ENCODE peak calls at places on chromosome 6, in six cellular contexts. One of them, this sample, is unnamed.
A peak's percentile ranks its signal among the peaks of the same experiment; 100 is the strongest.

GRCh38 chr6:155524249-155524651 is 68.6 kb upstream of the NOX3 start:
- DNase-seq in activated T-cell treated with anti-CD3 and anti-CD28 coated beads, Interleukin-2, amount 50 U/mL, for 72 hours: peak; percentile 20
- DNase-seq in NCI-H1092: no peak
- DNase-seq in right atrium auricular region: no peak
- DNase-seq in islet precursor cell: no peak
- DNase-seq in EL: peak; percentile 42
- DNase-seq in this sample: no peak

GRCh38 chr6:146901940-146902816 is 302.0 kb upstream of the STXBP5 start:
- DNase-seq in activated T-cell treated with anti-CD3 and anti-CD28 coated beads, Interleukin-2, amount 50 U/mL, for 72 hours: no peak
- DNase-seq in NCI-H1092: no peak
- DNase-seq in right atrium auricular region: no peak
- DNase-seq in islet precursor cell: no peak
- DNase-seq in EL: peak; percentile 38
- DNase-seq in this sample: no peak

GRCh38 chr6:109447878-109448555 is 7.5 kb downstream of the SMPD2 start:
- DNase-seq in activated T-cell treated with anti-CD3 and anti-CD28 coated beads, Interleukin-2, amount 50 U/mL, for 72 hours: no peak
- DNase-seq in NCI-H1092: no peak
- DNase-seq in right atrium auricular region: no peak
- DNase-seq in islet precursor cell: peak; percentile 58
- DNase-seq in EL: no peak
- DNase-seq in this sample: no peak

GRCh38 chr6:27290850-27291208 is 21.2 kb downstream of the POM121L2 start:
- DNase-seq in activated T-cell treated with anti-CD3 and anti-CD28 coated beads, Interleukin-2, amount 50 U/mL, for 72 hours: no peak
- DNase-seq in NCI-H1092: no peak
- DNase-seq in right atrium auricular region: no peak
- DNase-seq in islet precursor cell: no peak
- DNase-seq in EL: no peak
- DNase-seq in this sample: no peak

GRCh38 chr6:36853325-36853724 is 14.1 kb upstream of the CPNE5 start:
- DNase-seq in activated T-cell treated with anti-CD3 and anti-CD28 coated beads, Interleukin-2, amount 50 U/mL, for 72 hours: no peak
- DNase-seq in NCI-H1092: no peak
- DNase-seq in right atrium auricular region: peak; percentile 87
- DNase-seq in islet precursor cell: no peak
- DNase-seq in EL: peak; percentile 94
- DNase-seq in this sample: peak; percentile 29

GRCh38 chr6:119308048-119308570 is 41.5 kb downstream of the MAN1A1 start:
- DNase-seq in activated T-cell treated with anti-CD3 and anti-CD28 coated beads, Interleukin-2, amount 50 U/mL, for 72 hours: no peak
- DNase-seq in NCI-H1092: no peak
- DNase-seq in right atrium auricular region: no peak
- DNase-seq in islet precursor cell: no peak
- DNase-seq in EL: peak; percentile 52
- DNase-seq in this sample: no peak

GRCh38 chr6:3439961-3440360 is 16.9 kb downstream of the SLC22A23 start:
- DNase-seq in activated T-cell treated with anti-CD3 and anti-CD28 coated beads, Interleukin-2, amount 50 U/mL, for 72 hours: no peak
- DNase-seq in NCI-H1092: no peak
- DNase-seq in right atrium auricular region: no peak
- DNase-seq in islet precursor cell: peak; percentile 75
- DNase-seq in EL: no peak
- DNase-seq in this sample: no peak

GRCh38 chr6:170083236-170084051 is 207.4 kb downstream of the DLL1 start:
- DNase-seq in activated T-cell treated with anti-CD3 and anti-CD28 coated beads, Interleukin-2, amount 50 U/mL, for 72 hours: no peak
- DNase-seq in NCI-H1092: no peak
- DNase-seq in right atrium auricular region: peak; percentile 54
- DNase-seq in islet precursor cell: peak; percentile 35
- DNase-seq in EL: no peak
- DNase-seq in this sample: no peak

GRCh38 chr6:108115598-108116058 is 41.1 kb upstream of the OSTM1 start:
- DNase-seq in activated T-cell treated with anti-CD3 and anti-CD28 coated beads, Interleukin-2, amount 50 U/mL, for 72 hours: peak; percentile 45
- DNase-seq in NCI-H1092: peak; percentile 16
- DNase-seq in right atrium auricular region: no peak
- DNase-seq in islet precursor cell: peak; percentile 80
- DNase-seq in EL: peak; percentile 57
- DNase-seq in this sample: no peak

GRCh38 chr6:36118550-36119107 is 11.7 kb upstream of the MAPK13 start:
- DNase-seq in activated T-cell treated with anti-CD3 and anti-CD28 coated beads, Interleukin-2, amount 50 U/mL, for 72 hours: peak; percentile 80
- DNase-seq in NCI-H1092: no peak
- DNase-seq in right atrium auricular region: peak; percentile 76
- DNase-seq in islet precursor cell: peak; percentile 69
- DNase-seq in EL: no peak
- DNase-seq in this sample: peak; percentile 78

GRCh38 chr6:127077886-127078285 is 40.6 kb upstream of the RSPO3 start:
- DNase-seq in activated T-cell treated with anti-CD3 and anti-CD28 coated beads, Interleukin-2, amount 50 U/mL, for 72 hours: no peak
- DNase-seq in NCI-H1092: no peak
- DNase-seq in right atrium auricular region: no peak
- DNase-seq in islet precursor cell: no peak
- DNase-seq in EL: no peak
- DNase-seq in this sample: no peak

GRCh38 chr6:73309784-73310502 is 44.1 kb downstream of the DPPA5 start:
- DNase-seq in activated T-cell treated with anti-CD3 and anti-CD28 coated beads, Interleukin-2, amount 50 U/mL, for 72 hours: peak; percentile 82
- DNase-seq in NCI-H1092: peak; percentile 19
- DNase-seq in right atrium auricular region: no peak
- DNase-seq in islet precursor cell: peak; percentile 83
- DNase-seq in EL: peak; percentile 76
- DNase-seq in this sample: peak; percentile 64

GRCh38 chr6:160238786-160239751 is 19.6 kb downstream of the SLC22A2 start:
- DNase-seq in activated T-cell treated with anti-CD3 and anti-CD28 coated beads, Interleukin-2, amount 50 U/mL, for 72 hours: no peak
- DNase-seq in NCI-H1092: no peak
- DNase-seq in right atrium auricular region: no peak
- DNase-seq in islet precursor cell: peak; percentile 62
- DNase-seq in EL: peak; percentile 57
- DNase-seq in this sample: no peak

GRCh38 chr6:15522026-15522425 is 140.8 kb downstream of the DTNBP1 start:
- DNase-seq in activated T-cell treated with anti-CD3 and anti-CD28 coated beads, Interleukin-2, amount 50 U/mL, for 72 hours: no peak
- DNase-seq in NCI-H1092: no peak
- DNase-seq in right atrium auricular region: no peak
- DNase-seq in islet precursor cell: peak; percentile 34
- DNase-seq in EL: no peak
- DNase-seq in this sample: no peak

GRCh38 chr6:107140581-107140980 is 25.3 kb upstream of the BEND3 start:
- DNase-seq in activated T-cell treated with anti-CD3 and anti-CD28 coated beads, Interleukin-2, amount 50 U/mL, for 72 hours: no peak
- DNase-seq in NCI-H1092: no peak
- DNase-seq in right atrium auricular region: no peak
- DNase-seq in islet precursor cell: no peak
- DNase-seq in EL: no peak
- DNase-seq in this sample: no peak

GRCh38 chr6:9766240-9766915 is 648.5 kb downstream of the TFAP2A start:
- DNase-seq in activated T-cell treated with anti-CD3 and anti-CD28 coated beads, Interleukin-2, amount 50 U/mL, for 72 hours: no peak
- DNase-seq in NCI-H1092: no peak
- DNase-seq in right atrium auricular region: no peak
- DNase-seq in islet precursor cell: peak; percentile 94
- DNase-seq in EL: peak; percentile 99
- DNase-seq in this sample: no peak

GRCh38 chr6:116883005-116883404 is 6.0 kb downstream of the RFX6 start:
- DNase-seq in activated T-cell treated with anti-CD3 and anti-CD28 coated beads, Interleukin-2, amount 50 U/mL, for 72 hours: no peak
- DNase-seq in NCI-H1092: no peak
- DNase-seq in right atrium auricular region: no peak
- DNase-seq in islet precursor cell: no peak
- DNase-seq in EL: peak; percentile 5
- DNase-seq in this sample: no peak

GRCh38 chr6:43509142-43509983 is 783 bp downstream of the LRRC73 start:
- DNase-seq in activated T-cell treated with anti-CD3 and anti-CD28 coated beads, Interleukin-2, amount 50 U/mL, for 72 hours: no peak
- DNase-seq in NCI-H1092: no peak
- DNase-seq in right atrium auricular region: no peak
- DNase-seq in islet precursor cell: no peak
- DNase-seq in EL: no peak
- DNase-seq in this sample: no peak

GRCh38 chr6:3356056-3356823 is 97.5 kb downstream of the PSMG4 start:
- DNase-seq in activated T-cell treated with anti-CD3 and anti-CD28 coated beads, Interleukin-2, amount 50 U/mL, for 72 hours: peak; percentile 56
- DNase-seq in NCI-H1092: no peak
- DNase-seq in right atrium auricular region: peak; percentile 75
- DNase-seq in islet precursor cell: peak; percentile 88
- DNase-seq in EL: peak; percentile 76
- DNase-seq in this sample: peak; percentile 82

GRCh38 chr6:39777218-39777617 is 15.0 kb upstream of the DAAM2 start:
- DNase-seq in activated T-cell treated with anti-CD3 and anti-CD28 coated beads, Interleukin-2, amount 50 U/mL, for 72 hours: no peak
- DNase-seq in NCI-H1092: no peak
- DNase-seq in right atrium auricular region: no peak
- DNase-seq in islet precursor cell: peak; percentile 89
- DNase-seq in EL: no peak
- DNase-seq in this sample: no peak

GRCh38 chr6:144415835-144416237 is 130.7 kb downstream of the UTRN start:
- DNase-seq in activated T-cell treated with anti-CD3 and anti-CD28 coated beads, Interleukin-2, amount 50 U/mL, for 72 hours: no peak
- DNase-seq in NCI-H1092: no peak
- DNase-seq in right atrium auricular region: no peak
- DNase-seq in islet precursor cell: no peak
- DNase-seq in EL: peak; percentile 82
- DNase-seq in this sample: no peak

GRCh38 chr6:3359973-3360726 is 96.7 kb downstream of the SLC22A23 start:
- DNase-seq in activated T-cell treated with anti-CD3 and anti-CD28 coated beads, Interleukin-2, amount 50 U/mL, for 72 hours: no peak
- DNase-seq in NCI-H1092: no peak
- DNase-seq in right atrium auricular region: no peak
- DNase-seq in islet precursor cell: no peak
- DNase-seq in EL: no peak
- DNase-seq in this sample: peak; percentile 60

GRCh38 chr6:169092375-169092774 is 161.3 kb downstream of the THBS2 start:
- DNase-seq in activated T-cell treated with anti-CD3 and anti-CD28 coated beads, Interleukin-2, amount 50 U/mL, for 72 hours: no peak
- DNase-seq in NCI-H1092: no peak
- DNase-seq in right atrium auricular region: no peak
- DNase-seq in islet precursor cell: no peak
- DNase-seq in EL: no peak
- DNase-seq in this sample: no peak

GRCh38 chr6:121222656-121223055 is 111.6 kb downstream of the TBC1D32 start:
- DNase-seq in activated T-cell treated with anti-CD3 and anti-CD28 coated beads, Interleukin-2, amount 50 U/mL, for 72 hours: no peak
- DNase-seq in NCI-H1092: no peak
- DNase-seq in right atrium auricular region: no peak
- DNase-seq in islet precursor cell: no peak
- DNase-seq in EL: peak; percentile 38
- DNase-seq in this sample: no peak

GRCh38 chr6:25726122-25726911 is 28.2 kb upstream of the SLC17A4 start:
- DNase-seq in activated T-cell treated with anti-CD3 and anti-CD28 coated beads, Interleukin-2, amount 50 U/mL, for 72 hours: no peak
- DNase-seq in NCI-H1092: no peak
- DNase-seq in right atrium auricular region: no peak
- DNase-seq in islet precursor cell: no peak
- DNase-seq in EL: no peak
- DNase-seq in this sample: no peak

GRCh38 chr6:159760602-159761057 is 1.2 kb upstream of the ACAT2 start:
- DNase-seq in activated T-cell treated with anti-CD3 and anti-CD28 coated beads, Interleukin-2, amount 50 U/mL, for 72 hours: no peak
- DNase-seq in NCI-H1092: no peak
- DNase-seq in right atrium auricular region: no peak
- DNase-seq in islet precursor cell: peak; percentile 94
- DNase-seq in EL: peak; percentile 95
- DNase-seq in this sample: no peak

GRCh38 chr6:90175627-90176538 is 120.8 kb downstream of the BACH2 start:
- DNase-seq in activated T-cell treated with anti-CD3 and anti-CD28 coated beads, Interleukin-2, amount 50 U/mL, for 72 hours: peak; percentile 76
- DNase-seq in NCI-H1092: no peak
- DNase-seq in right atrium auricular region: no peak
- DNase-seq in islet precursor cell: no peak
- DNase-seq in EL: no peak
- DNase-seq in this sample: no peak

GRCh38 chr6:25792016-25792415 is 37.5 kb downstream of the SLC17A4 start:
- DNase-seq in activated T-cell treated with anti-CD3 and anti-CD28 coated beads, Interleukin-2, amount 50 U/mL, for 72 hours: no peak
- DNase-seq in NCI-H1092: no peak
- DNase-seq in right atrium auricular region: no peak
- DNase-seq in islet precursor cell: no peak
- DNase-seq in EL: no peak
- DNase-seq in this sample: no peak

GRCh38 chr6:53840027-53840426 is 45.2 kb downstream of the LRRC1 start:
- DNase-seq in activated T-cell treated with anti-CD3 and anti-CD28 coated beads, Interleukin-2, amount 50 U/mL, for 72 hours: no peak
- DNase-seq in NCI-H1092: no peak
- DNase-seq in right atrium auricular region: no peak
- DNase-seq in islet precursor cell: no peak
- DNase-seq in EL: no peak
- DNase-seq in this sample: no peak

GRCh38 chr6:112298816-112299281 is 44.5 kb upstream of the LAMA4 start:
- DNase-seq in activated T-cell treated with anti-CD3 and anti-CD28 coated beads, Interleukin-2, amount 50 U/mL, for 72 hours: no peak
- DNase-seq in NCI-H1092: no peak
- DNase-seq in right atrium auricular region: no peak
- DNase-seq in islet precursor cell: peak; percentile 68
- DNase-seq in EL: peak; percentile 85
- DNase-seq in this sample: no peak

GRCh38 chr6:74598473-74599393 is 607.1 kb downstream of the COL12A1 start:
- DNase-seq in activated T-cell treated with anti-CD3 and anti-CD28 coated beads, Interleukin-2, amount 50 U/mL, for 72 hours: no peak
- DNase-seq in NCI-H1092: no peak
- DNase-seq in right atrium auricular region: no peak
- DNase-seq in islet precursor cell: no peak
- DNase-seq in EL: peak; percentile 68
- DNase-seq in this sample: no peak

GRCh38 chr6:13992417-13993055 is 67.8 kb downstream of the RNF182 start:
- DNase-seq in activated T-cell treated with anti-CD3 and anti-CD28 coated beads, Interleukin-2, amount 50 U/mL, for 72 hours: no peak
- DNase-seq in NCI-H1092: no peak
- DNase-seq in right atrium auricular region: no peak
- DNase-seq in islet precursor cell: no peak
- DNase-seq in EL: peak; percentile 89
- DNase-seq in this sample: no peak

GRCh38 chr6:31007694-31008093 is 2.6 kb upstream of the MUC22 start:
- DNase-seq in activated T-cell treated with anti-CD3 and anti-CD28 coated beads, Interleukin-2, amount 50 U/mL, for 72 hours: no peak
- DNase-seq in NCI-H1092: no peak
- DNase-seq in right atrium auricular region: no peak
- DNase-seq in islet precursor cell: no peak
- DNase-seq in EL: peak; percentile 95
- DNase-seq in this sample: no peak

This sample was measured in mucosa of descending colon.